ENCODE peak calls at places on chromosomes 3 and 15, in six cellular contexts. X is NCI-H1105, G is sigmoid colon, D is foreskin fibroblast, L is ovary, O is kidney. S is an unnamed sample.
A peak's percentile ranks its signal among the peaks of the same experiment; 100 is the strongest.

GRCh38 chr3:65833761-65834505 is 204.8 kb downstream of the MAGI1 start:
- DNase-seq in X (no peak), G (no peak), D (peak; percentile 55), L (no peak), O (no peak), S (no peak)

GRCh38 chr3:130609166-130609574 is 92.2 kb downstream of the COL6A6 start:
- DNase-seq in X (no peak), G (peak; percentile 60), D (no peak), L (peak; percentile 78), O (peak; percentile 91), S (no peak)

GRCh38 chr3:55198554-55198953 is 270.7 kb upstream of the LRTM1 start:
- DNase-seq in X (no peak), G (no peak), D (peak; percentile 89), L (no peak), O (no peak), S (no peak)

GRCh38 chr15:62807539-62808130 is 234.9 kb upstream of the TPM1 start:
- DNase-seq in X (no peak), G (no peak), D (no peak), L (no peak), O (no peak), S (no peak)

GRCh38 chr3:112681822-112682325 is 40.9 kb upstream of the CCDC80 start:
- DNase-seq in X (peak; percentile 23), G (no peak), D (no peak), L (no peak), O (no peak), S (no peak)

GRCh38 chr3:27553868-27554540 is 69.8 kb upstream of the SLC4A7 start:
- DNase-seq in X (no peak), G (no peak), D (no peak), L (no peak), O (no peak), S (no peak)

GRCh38 chr3:56928379-56929068 is 126.8 kb upstream of the ARHGEF3 start:
- DNase-seq in X (no peak), G (no peak), D (no peak), L (no peak), O (no peak), S (no peak)

GRCh38 chr3:16048435-16049318 is 125.8 kb upstream of the GALNT15 start:
- DNase-seq in X (no peak), G (peak; percentile 82), D (peak; percentile 64), L (no peak), O (no peak), S (peak; percentile 5)

GRCh38 chr3:123347691-123348264 is 101.1 kb downstream of the ADCY5 start:
- DNase-seq in X (peak; percentile 15), G (peak; percentile 53), D (no peak), L (peak; percentile 28), O (no peak), S (no peak)

S was measured in stimulated activated effector memory CD8-positive, alpha-beta T cell treated with anti-CD3 and anti-CD28 coated beads, Interleukin-12 subunit alpha, Interleukin-12 subunit beta, amount 100 ng/mL, for 72 hours.